ENCODE peak calls at places on chromosomes 13 and 19, in five cellular contexts. K is ovary, P is Peyer's patch, T is IMR-90, U is HFF-Myc. X is an unnamed sample.

GRCh38 chr13:108176685-108177274 is 38.6 kb downstream of the LIG4 start:
- DNase-seq in P (peak), T (peak), U (no peak), K (no peak), X (peak)

GRCh38 chr19:2415973-2416319 is 11.4 kb downstream of the TIMM13 start:
- DNase-seq in P (no peak), K (no peak), U (no peak), T (no peak), X (no peak)

GRCh38 chr19:51571599-51571998 is 516 bp downstream of the ZNF175 start:
- DNase-seq in P (no peak), T (peak), K (no peak), U (no peak), X (no peak)

GRCh38 chr13:95896302-95896701 is 156.9 kb downstream of the UGGT2 start:
- DNase-seq in K (no peak), U (no peak), T (peak), P (no peak), X (no peak)

GRCh38 chr19:40995355-40995754 is 4.3 kb downstream of the CYP2B6 start:
- DNase-seq in T (no peak), U (no peak), P (no peak), K (no peak), X (no peak)

GRCh38 chr19:46428278-46429141 is at the start of gene PNMA8C:
- DNase-seq in P (peak), K (peak), U (no peak), T (peak), X (no peak)

GRCh38 chr13:106610511-106610910 is 42.6 kb upstream of the ARGLU1 start:
- DNase-seq in T (peak), U (no peak), P (no peak), K (no peak), X (no peak)

GRCh38 chr19:8505680-8506401 is 3.4 kb upstream of the PRAM1 start:
- DNase-seq in T (peak), K (peak), P (peak), U (no peak), X (peak)

GRCh38 chr13:33112745-33113144 is 96.5 kb downstream of the KL start:
- DNase-seq in K (no peak), T (peak), U (no peak), P (no peak), X (no peak)

GRCh38 chr19:17309962-17310461 is 649 bp downstream of the DDA1 start:
- DNase-seq in P (no peak), T (no peak), K (no peak), U (no peak), X (no peak)

GRCh38 chr13:32528358-32528757 is 10.2 kb downstream of the N4BP2L2 start:
- DNase-seq in U (no peak), T (peak), P (no peak), K (no peak), X (no peak)

DNA sequence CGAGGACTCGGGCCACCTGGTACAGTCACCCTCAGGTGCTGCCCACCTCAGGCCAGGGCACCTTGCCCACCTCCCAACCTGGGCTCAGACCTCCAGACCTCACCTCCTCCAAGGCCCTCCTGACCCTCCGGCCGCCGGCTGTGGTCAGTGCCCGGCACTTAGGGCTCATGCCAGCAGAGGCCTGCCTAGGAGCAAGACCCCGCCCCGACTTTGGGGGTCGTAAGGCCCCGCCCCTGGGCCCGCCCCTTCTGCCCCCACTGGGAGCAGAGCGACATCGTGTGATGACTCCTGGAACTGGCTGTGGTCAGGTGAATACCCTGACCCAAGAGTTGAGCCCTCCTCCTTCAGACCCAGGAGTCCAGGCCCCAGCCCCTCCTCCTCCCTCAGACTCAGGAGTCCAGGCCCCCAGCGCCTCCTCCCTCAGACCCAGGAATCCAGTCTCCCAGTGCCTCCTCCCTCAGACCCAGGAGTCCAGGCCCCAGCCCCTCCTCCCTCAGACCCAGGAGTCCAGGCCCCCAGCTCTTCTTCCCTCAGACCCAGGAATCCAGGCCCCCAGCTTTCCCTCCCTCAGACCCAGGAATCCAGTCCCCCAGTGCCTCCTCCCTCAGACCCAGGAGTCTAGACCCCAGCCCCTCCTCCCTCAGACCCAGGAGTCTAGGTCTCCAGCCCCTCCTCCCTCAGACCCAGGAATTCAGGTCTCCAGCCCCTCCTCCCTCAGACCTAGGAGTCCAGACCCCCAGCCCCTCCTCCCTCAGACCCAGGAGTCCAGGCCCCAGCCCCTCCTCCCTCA is at the start of gene SBK2:
- DNase-seq in K (no peak), P (no peak), T (no peak), U (no peak), X (no peak)
- TF ChIP-seq CTCF in K (no peak), P (no peak), T (peak), U (peak), X (no peak)

GRCh38 chr13:67023088-67023893 is 206.8 kb downstream of the PCDH9 start:
- DNase-seq in P (no peak), T (peak), U (peak), K (no peak), X (no peak)
- TF ChIP-seq CTCF in P (no peak), T (no peak), U (no peak), K (no peak), X (no peak)

GRCh38 chr13:99363949-99364348 is 56.8 kb upstream of the GPR183 start:
- DNase-seq in P (no peak), T (no peak), U (no peak), K (no peak), X (no peak)

GRCh38 chr13:99362362-99362761 is 55.2 kb upstream of the GPR183 start:
- DNase-seq in U (no peak), K (no peak), T (no peak), P (no peak), X (no peak)

GRCh38 chr13:99360696-99361095 is 53.5 kb upstream of the GPR183 start:
- DNase-seq in P (no peak), K (no peak), U (no peak), T (no peak), X (no peak)

GRCh38 chr13:99361197-99361596 is 54.0 kb upstream of the GPR183 start:
- DNase-seq in U (no peak), T (no peak), P (no peak), K (no peak), X (no peak)

DNA sequence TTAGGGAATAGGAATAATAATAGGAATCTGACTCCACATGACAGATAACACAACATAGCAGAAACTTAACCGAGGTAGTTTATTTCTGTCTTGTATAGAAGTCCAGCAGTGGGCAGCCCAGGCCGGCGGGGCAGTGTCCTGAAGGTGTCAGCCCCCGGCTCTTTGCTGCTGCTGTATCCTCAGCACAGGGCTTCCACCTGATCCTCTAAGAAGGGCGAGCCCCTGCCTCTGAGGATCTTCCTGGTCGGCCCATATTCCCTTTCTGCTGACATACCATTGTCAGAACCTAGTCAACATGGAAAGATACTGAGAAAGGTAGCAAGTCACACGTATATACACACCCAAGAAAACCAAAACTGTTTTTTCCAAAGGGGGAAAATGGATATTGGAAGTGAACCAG is 56.2 kb upstream of the GPR183 start:
- DNase-seq in P (no peak), T (no peak), U (no peak), K (no peak), X (no peak)
- TF ChIP-seq CTCF in P (no peak), T (no peak), U (no peak), K (no peak), X (no peak)

DNA sequence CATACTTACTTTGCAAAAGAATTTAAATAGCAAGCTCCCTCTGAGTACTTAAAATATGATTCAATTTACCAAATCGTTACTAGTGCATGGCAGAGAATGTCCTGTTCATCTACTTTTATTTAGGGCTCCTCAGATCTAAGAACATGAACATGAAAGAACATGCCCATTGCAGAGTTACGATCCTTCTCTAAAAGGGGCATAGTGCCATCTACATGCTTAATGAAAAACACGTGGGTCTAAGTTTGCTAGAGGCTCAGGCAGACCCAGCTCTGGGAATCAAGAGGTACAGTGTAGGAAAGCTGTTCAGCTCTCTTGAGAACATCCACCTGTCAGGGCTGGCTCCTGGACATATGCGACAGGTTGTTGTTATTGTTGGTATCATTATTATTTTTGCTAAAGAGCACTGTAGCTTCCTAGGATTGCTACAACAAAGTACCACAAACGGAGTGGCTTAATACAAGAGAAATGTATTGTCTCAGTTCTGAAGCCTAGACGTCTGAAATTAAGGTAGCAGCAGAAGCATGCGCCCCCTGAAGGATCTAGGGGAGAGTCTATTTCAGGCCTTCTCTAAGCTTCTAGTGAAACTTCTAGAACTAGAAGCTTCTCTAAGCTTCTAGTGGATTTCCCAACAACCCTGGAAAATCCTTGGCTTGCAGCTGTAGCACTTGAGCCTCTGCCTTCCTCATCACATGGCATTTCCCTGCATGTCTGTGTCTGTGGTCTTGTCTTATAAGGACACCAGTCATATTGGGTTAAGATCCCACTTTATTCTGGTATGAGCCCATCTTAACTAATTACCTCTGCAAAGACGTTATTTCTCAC is 133.9 kb downstream of the DCT start:
- DNase-seq in U (peak), T (peak), P (no peak), K (no peak), X (no peak)
- TF ChIP-seq CTCF in U (peak), T (no peak), P (no peak), K (no peak), X (peak)